ENCODE peak calls at places on chromosomes 4 and X, in six cellular contexts. H is NCI-H345; N is RWPE1; A is activated naive CD4-positive, alpha-beta T cell treated with anti-CD3 and anti-CD28 coated beads, Interleukin-2, amount 50 U/mL, for 72 hours; M is activated CD4-positive, alpha-beta T cell treated with anti-CD3 and anti-CD28 coated beads, Interleukin-2, amount 10 ng/mL, durations not matched to agents 7 days and 5 days; Q is stimulated activated CD4-positive, alpha-beta T cell treated with anti-CD3 and anti-CD28 coated beads, TNF-alpha, amount 100 ng/mL, for 1 hour. Y is an unnamed sample.

GRCh38 chrX:134388161-134389109 is 71.5 kb upstream of the HPRT1 start:
- DNase-seq in M (no peak), H (no peak), Q (no peak), A (no peak), N (no peak), Y (peak; percentile 40)

GRCh38 chr4:14856076-14856926 is 146.0 kb upstream of the CPEB2 start:
- DNase-seq in N (peak; percentile 90), M (peak; percentile 14), H (no peak), A (peak; percentile 56), Q (no peak), Y (peak; percentile 66)

GRCh38 chr4:23945521-23946017 is 55.7 kb upstream of the PPARGC1A start:
- DNase-seq in Q (no peak), M (no peak), H (no peak), A (no peak), N (peak; percentile 8), Y (no peak)

GRCh38 chrX:16526003-16526402 is 124.0 kb upstream of the S100G start:
- DNase-seq in Q (no peak), M (no peak), H (no peak), N (no peak), A (no peak), Y (no peak)

GRCh38 chrX:78024349-78025108 is 55.1 kb upstream of the PGAM4 start:
- DNase-seq in N (peak; percentile 23), M (peak; percentile 23), A (peak; percentile 2), Q (no peak), H (peak; percentile 17), Y (peak; percentile 51)

GRCh38 chr4:152634110-152634760 is 45.6 kb downstream of the TMEM154 start:
- DNase-seq in A (no peak), Q (no peak), H (no peak), M (no peak), N (no peak), Y (no peak)

GRCh38 chr4:71322425-71322824 is 16.4 kb upstream of the SLC4A4 start:
- DNase-seq in H (no peak), Q (no peak), M (no peak), N (no peak), A (no peak), Y (no peak)

GRCh38 chrX:106481341-106481740 is 130.4 kb upstream of the RADX start:
- DNase-seq in Q (no peak), A (peak; percentile 48), M (peak; percentile 35), N (peak; percentile 13), H (peak; percentile 36), Y (no peak)

GRCh38 chrX:154307207-154307606 is 11.6 kb downstream of the TKTL1 start:
- DNase-seq in N (no peak), Q (no peak), M (no peak), H (no peak), A (no peak), Y (no peak)

GRCh38 chrX:44731160-44731559 is 112.7 kb upstream of the DUSP21 start:
- DNase-seq in H (no peak), A (no peak), N (peak; percentile 31), Q (no peak), M (no peak), Y (no peak)

GRCh38 chr4:118826723-118827444 is 9.0 kb downstream of the SEC24D start:
- DNase-seq in A (no peak), H (no peak), N (no peak), M (no peak), Q (no peak), Y (no peak)

GRCh38 chrX:154444001-154444754 is at the start of gene FAM50A:
- DNase-seq in M (peak; percentile 66), A (peak; percentile 70), H (peak; percentile 73), Q (peak; percentile 32), N (no peak), Y (peak; percentile 93)

GRCh38 chr4:188110741-188111458 is 1.5 kb upstream of the TRIML2 start:
- DNase-seq in N (no peak), Q (no peak), M (no peak), H (no peak), A (no peak), Y (no peak)

GRCh38 chr4:42396361-42397255 is 680 bp upstream of the SHISA3 start:
- DNase-seq in M (no peak), H (no peak), Q (no peak), N (no peak), A (peak; percentile 16), Y (no peak)

GRCh38 chr4:168766537-168767316 is 243.3 kb downstream of the CBR4 start:
- DNase-seq in H (no peak), Q (no peak), M (no peak), A (no peak), N (no peak), Y (no peak)

GRCh38 chrX:1164322-1165288 is 47.8 kb downstream of the CRLF2 start:
- DNase-seq in A (no peak), H (no peak), N (no peak), M (peak; percentile 28), Q (no peak), Y (peak; percentile 53)

GRCh38 chr4:89906316-89906715 is 11.7 kb downstream of the MMRN1 start:
- DNase-seq in M (no peak), N (no peak), Q (no peak), A (no peak), H (no peak), Y (no peak)

GRCh38 chr4:88531549-88531948 is 8.0 kb upstream of the PYURF start:
- DNase-seq in N (no peak), A (no peak), M (no peak), Q (no peak), H (no peak), Y (no peak)

GRCh38 chr4:117664706-117665444 is 369.4 kb upstream of the NDST3 start:
- DNase-seq in M (no peak), H (no peak), Q (no peak), N (no peak), A (no peak), Y (no peak)

GRCh38 chr4:41361831-41362646 is 105.3 kb downstream of the UCHL1 start:
- DNase-seq in N (no peak), M (no peak), H (no peak), Q (no peak), A (no peak), Y (no peak)

GRCh38 chrX:96710031-96710430 is 25.4 kb downstream of the DIAPH2 start:
- DNase-seq in N (no peak), M (no peak), H (no peak), Q (no peak), A (no peak), Y (no peak)

GRCh38 chrX:133961046-133961445 is 24.3 kb downstream of the GPC3 start:
- DNase-seq in H (no peak), Q (no peak), M (no peak), N (no peak), A (no peak), Y (no peak)

GRCh38 chrX:122641136-122641535 is 542.9 kb upstream of the GRIA3 start:
- DNase-seq in A (no peak), Q (no peak), N (no peak), H (no peak), M (no peak), Y (no peak)

GRCh38 chrX:101080326-101080725 is 1.6 kb downstream of the TMEM35A start:
- DNase-seq in N (no peak), Q (no peak), A (no peak), H (no peak), M (no peak), Y (no peak)

GRCh38 chr4:96073446-96073845 is 233.6 kb downstream of the PDHA2 start:
- DNase-seq in N (no peak), H (no peak), M (no peak), Q (no peak), A (no peak), Y (no peak)

GRCh38 chr4:39346856-39347519 is 19.2 kb downstream of the RFC1 start:
- DNase-seq in Q (no peak), H (no peak), N (no peak), A (no peak), M (no peak), Y (no peak)

GRCh38 chr4:1416051-1416947 is 10.1 kb upstream of the NKX1-1 start:
- DNase-seq in A (no peak), M (no peak), Q (no peak), H (no peak), N (no peak), Y (no peak)

GRCh38 chr4:73856518-73856917 is 3.4 kb downstream of the PF4V1 start:
- DNase-seq in M (no peak), Q (no peak), H (no peak), A (no peak), N (no peak), Y (no peak)

GRCh38 chr4:7924163-7924562 is 15.5 kb downstream of the AFAP1 start:
- DNase-seq in A (no peak), N (no peak), Q (no peak), M (no peak), H (no peak), Y (no peak)

GRCh38 chrX:17425151-17425550 is 50.2 kb downstream of the NHS start:
- DNase-seq in A (no peak), Q (no peak), N (no peak), H (no peak), M (no peak), Y (no peak)

GRCh38 chrX:78708830-78709229 is 38.7 kb upstream of the LPAR4 start:
- DNase-seq in A (no peak), N (no peak), H (no peak), M (no peak), Q (no peak), Y (no peak)

GRCh38 chr4:11182586-11183357 is 245.9 kb downstream of the HS3ST1 start:
- DNase-seq in N (peak; percentile 21), H (no peak), A (no peak), M (no peak), Q (no peak), Y (no peak)

Y was measured in GM13977.